ENCODE peak calls at places on chromosomes 6 and 20, in four cellular contexts. M is GM12878, B is HepG2, P is K562. Y is an unnamed sample.

GRCh38 chr20:35369804-35370203 is 42.0 kb downstream of the UQCC1 start:
- DNase-seq in B (peak; percentile 64), M (no peak), P (no peak), Y (no peak)

GRCh38 chr6:120129228-120129627 is 779.7 kb upstream of the MAN1A1 start:
- DNase-seq in P (no peak), M (no peak), B (no peak), Y (no peak)

GRCh38 chr6:140078552-140079126 is 704.2 kb upstream of the CITED2 start:
- DNase-seq in M (no peak), B (no peak), P (no peak), Y (no peak)

GRCh38 chr6:33682341-33682740 is 29.2 kb downstream of the UQCC2 start:
- DNase-seq in M (no peak), B (no peak), P (no peak), Y (no peak)

GRCh38 chr6:82589509-82590206 is 226.0 kb downstream of the TPBG start:
- DNase-seq in M (peak; percentile 60), P (no peak), B (peak; percentile 3), Y (peak; percentile 26)

GRCh38 chr6:148367418-148368024 is 24.9 kb downstream of the SASH1 start:
- DNase-seq in B (no peak), P (no peak), M (no peak), Y (no peak)

GRCh38 chr6:119479860-119480655 is 130.5 kb upstream of the MAN1A1 start:
- DNase-seq in B (no peak), M (no peak), P (peak; percentile 16), Y (no peak)

GRCh38 chr6:165586706-165587105 is 76.3 kb downstream of the PDE10A start:
- DNase-seq in P (no peak), B (no peak), M (no peak), Y (no peak)

GRCh38 chr6:90297124-90297865 is 652 bp upstream of the BACH2 start:
- DNase-seq in P (no peak), M (no peak), B (no peak), Y (no peak)

GRCh38 chr20:56809668-56810067 is 180.6 kb downstream of the TFAP2C start:
- DNase-seq in M (no peak), B (no peak), P (no peak), Y (no peak)

GRCh38 chr6:37137201-37137880 is 32.6 kb upstream of the PIM1 start:
- DNase-seq in B (peak; percentile 93), M (no peak), P (no peak), Y (peak; percentile 48)

GRCh38 chr6:15280961-15281360 is 35.1 kb downstream of the JARID2 start:
- DNase-seq in B (no peak), M (no peak), P (no peak), Y (no peak)

GRCh38 chr6:104639671-104640070 is 220.0 kb downstream of the HACE1 start:
- DNase-seq in B (no peak), P (no peak), M (peak; percentile 21), Y (no peak)
- TF ChIP-seq BHLHE40 in B (no peak), P (no peak), M (no peak), Y (no peak)

DNA sequence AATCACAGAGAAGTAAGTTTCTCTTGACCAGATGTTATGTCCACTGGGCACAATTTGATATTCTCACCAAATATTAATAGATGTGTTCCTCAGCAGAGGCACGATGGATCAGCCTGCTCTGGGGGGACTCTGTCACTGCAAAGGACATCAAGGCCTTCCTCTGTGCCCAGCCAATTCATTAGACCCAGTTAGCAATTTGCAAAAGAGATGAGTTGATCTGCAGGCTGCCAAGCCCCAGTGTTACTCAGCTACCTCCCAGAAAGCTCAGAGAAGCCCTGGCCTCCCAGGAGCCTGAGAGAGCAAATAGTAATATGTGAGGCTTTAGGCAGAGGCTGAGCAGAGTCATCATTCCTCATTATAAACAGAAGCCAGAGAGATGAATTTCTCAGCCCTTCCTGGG is 54.2 kb downstream of the ZNF831 start:
- DNase-seq in P (no peak), B (no peak), M (no peak), Y (no peak)
- TF ChIP-seq SP1 in P (no peak), B (no peak), M (no peak), Y (no peak)

GRCh38 chr6:11196511-11197174 is 35.8 kb downstream of the NEDD9 start:
- DNase-seq in P (no peak), B (no peak), M (no peak), Y (no peak)

GRCh38 chr6:11197175-11197535 is 35.3 kb downstream of the NEDD9 start:
- DNase-seq in P (no peak), M (no peak), B (no peak), Y (no peak)

GRCh38 chr6:11192167-11192566 is 40.3 kb downstream of the NEDD9 start:
- DNase-seq in B (no peak), M (no peak), P (no peak), Y (no peak)

GRCh38 chr6:11193434-11193833 is 39.0 kb downstream of the NEDD9 start:
- DNase-seq in P (no peak), M (no peak), B (no peak), Y (no peak)

GRCh38 chr6:11194399-11195274 is 37.8 kb downstream of the NEDD9 start:
- DNase-seq in P (no peak), M (no peak), B (no peak), Y (no peak)
- TF ChIP-seq FOXK2 in P (no peak), M (no peak), B (no peak), Y (no peak)

GRCh38 chr20:21493049-21493448 is 20.8 kb downstream of the NKX2-2 start:
- DNase-seq in M (no peak), B (no peak), P (no peak), Y (no peak)
- TF ChIP-seq BHLHE40 in M (no peak), B (no peak), P (no peak), Y (no peak)

DNA sequence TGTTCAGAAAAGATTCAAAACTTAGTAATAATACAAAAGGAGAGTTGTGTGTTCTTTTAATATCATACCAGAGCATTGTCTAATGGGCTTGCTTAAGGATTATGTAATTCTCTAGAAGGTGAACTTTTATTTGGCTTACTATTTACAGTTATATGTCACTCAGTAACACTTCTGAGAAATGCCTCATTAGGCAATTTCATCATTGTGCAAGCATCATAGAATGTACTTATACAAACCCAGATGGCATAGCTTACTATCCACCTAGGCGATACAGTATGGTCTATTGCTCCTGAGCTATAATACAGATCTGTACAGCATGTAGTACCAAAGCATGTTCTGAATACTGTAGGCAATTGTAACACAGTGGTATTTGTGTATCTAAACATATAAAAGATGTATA is 340.1 kb downstream of the PHF3 start:
- DNase-seq in B (peak; percentile 13), P (no peak), M (no peak), Y (no peak)
- TF ChIP-seq SP1 in B (no peak), P (no peak), M (no peak), Y (no peak)

DNA sequence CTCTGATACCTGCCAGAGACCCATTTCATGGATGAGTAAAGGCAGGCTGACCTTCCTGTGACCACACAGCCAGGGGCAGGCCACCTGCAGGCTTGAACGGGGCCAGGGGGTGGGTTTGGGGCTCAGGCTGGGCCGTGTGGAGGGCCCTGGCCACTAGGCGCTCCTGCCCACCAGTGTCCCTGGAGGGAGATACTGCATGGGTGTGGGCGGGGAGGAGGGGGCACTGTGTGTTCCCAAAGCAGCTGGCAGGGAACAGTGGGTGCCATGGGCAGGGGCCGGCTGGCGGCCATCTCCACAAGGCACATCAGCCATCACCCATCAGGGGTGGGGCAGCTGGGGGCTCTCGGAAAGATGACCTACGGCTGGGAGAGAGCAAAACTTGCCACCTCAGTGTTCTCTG is 15.4 kb downstream of the SRC start:
- DNase-seq in M (no peak), B (no peak), P (no peak), Y (no peak)
- TF ChIP-seq FOXK2 in M (no peak), B (no peak), P (no peak), Y (no peak)

DNA sequence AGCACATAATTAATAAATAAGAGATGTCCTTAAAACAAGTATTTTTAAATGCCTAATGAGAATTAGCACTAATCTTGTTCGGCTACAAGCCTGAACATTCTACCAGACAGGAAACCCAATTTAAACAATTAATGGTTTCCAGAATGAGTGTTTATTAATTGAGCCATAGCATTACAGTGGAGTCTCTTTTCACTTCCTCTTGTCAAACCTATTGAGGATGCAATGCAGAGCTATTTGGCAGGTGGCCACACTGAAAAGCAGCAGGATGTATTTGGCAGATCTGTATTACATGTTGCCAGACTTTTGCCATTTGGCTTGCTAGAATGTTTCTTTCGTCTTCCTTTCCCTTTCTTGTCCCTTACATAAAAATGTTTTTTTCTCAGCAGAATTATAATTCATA is 475.2 kb upstream of the MARCKS start:
- DNase-seq in P (no peak), B (no peak), M (peak; percentile 55), Y (no peak)
- TF ChIP-seq BHLHE40 in P (no peak), B (no peak), M (no peak), Y (no peak)

GRCh38 chr6:30258204-30258603 is 45.0 kb upstream of the TRIM26 start:
- DNase-seq in B (no peak), P (no peak), M (no peak), Y (no peak)
- TF ChIP-seq SP1 in B (no peak), P (no peak), M (no peak), Y (no peak)